ENCODE peak calls at places on chromosome 22, in ten cellular contexts. V is neural crest cell, Z is HCT116, M is K562, S is coronary artery, G is transverse colon, L is endothelial cell, K is NB4, U is cardiac fibroblast, Q is HFFc6. W is an unnamed sample.

GRCh38 chr22:32421484-32421883 is 9.4 kb upstream of the RTCB start:
- DNase-seq in G (no peak), S (no peak), K (no peak), V (no peak), L (no peak), Z (no peak), M (no peak), Q (no peak), U (no peak), W (no peak)

GRCh38 chr22:32644252-32645100 is 157.0 kb upstream of the TIMP3 start:
- DNase-seq in U (peak), Z (no peak), G (peak), K (no peak), S (no peak), Q (no peak), L (peak), M (no peak), V (no peak), W (no peak)

GRCh38 chr22:29093030-29093429 is 20.2 kb downstream of the KREMEN1 start:
- DNase-seq in V (no peak), S (no peak), Q (no peak), G (no peak), K (no peak), Z (no peak), L (no peak), M (no peak), U (no peak), W (no peak)

GRCh38 chr22:44523981-44524759 is 26.1 kb upstream of the RTL6 start:
- DNase-seq in M (no peak), Q (peak), U (peak), V (no peak), G (peak), K (no peak), L (no peak), Z (no peak), S (peak), W (no peak)

GRCh38 chr22:23243006-23243573 is 62.8 kb downstream of the BCR start:
- DNase-seq in S (no peak), V (peak), G (no peak), Z (no peak), L (no peak), Q (no peak), M (peak), U (no peak), K (no peak), W (peak)

GRCh38 chr22:24542641-24543040 is 12.3 kb downstream of the GUCD1 start:
- DNase-seq in K (no peak), Z (no peak), L (no peak), U (no peak), V (no peak), G (no peak), S (no peak), M (no peak), Q (no peak), W (no peak)

GRCh38 chr22:22941831-22942510 is 54.4 kb downstream of the IGLL5 start:
- DNase-seq in S (peak), L (no peak), Z (no peak), G (peak), M (no peak), U (no peak), K (no peak), Q (no peak), V (no peak), W (peak)

GRCh38 chr22:48635825-48636224 is 1191.8 kb downstream of the BRD1 start:
- DNase-seq in Q (no peak), G (peak), M (no peak), V (no peak), S (no peak), Z (no peak), K (peak), L (no peak), U (no peak), W (no peak)

GRCh38 chr22:44088976-44089570 is 65.0 kb downstream of the PARVB start:
- DNase-seq in L (no peak), Z (no peak), M (no peak), K (no peak), U (peak), G (peak), S (no peak), V (no peak), Q (peak), W (no peak)

GRCh38 chr22:29071261-29072045 is 1.4 kb upstream of the KREMEN1 start:
- DNase-seq in Q (no peak), G (peak), M (no peak), K (peak), U (no peak), S (no peak), L (peak), V (peak), Z (no peak), W (peak)

GRCh38 chr22:22745225-22746060 is 101.0 kb downstream of the GGTLC2 start:
- DNase-seq in Z (no peak), S (no peak), G (peak), K (peak), L (peak), M (peak), Q (peak), V (peak), U (peak), W (peak)

GRCh38 chr22:32469799-32470212 is 4.8 kb upstream of the FBXO7 start:
- DNase-seq in G (peak), L (no peak), Z (peak), U (peak), M (peak), K (peak), Q (peak), V (no peak), S (no peak), W (no peak)

GRCh38 chr22:26887916-26888315 is 230.5 kb downstream of the MIAT start:
- DNase-seq in L (no peak), S (no peak), M (no peak), K (no peak), G (no peak), U (no peak), Q (no peak), Z (no peak), V (no peak), W (no peak)

GRCh38 chr22:20951932-20952380 is 15.1 kb upstream of the AIFM3 start:
- DNase-seq in Z (no peak), G (peak), V (no peak), U (no peak), Q (no peak), M (no peak), S (no peak), L (no peak), K (no peak), W (no peak)

GRCh38 chr22:26785942-26786341 is 128.6 kb downstream of the MIAT start:
- DNase-seq in G (no peak), Z (no peak), S (no peak), L (no peak), V (no peak), Q (no peak), K (no peak), M (no peak), U (no peak), W (peak)

GRCh38 chr22:48627203-48627602 is 1200.5 kb downstream of the BRD1 start:
- DNase-seq in S (no peak), K (peak), Q (no peak), M (no peak), V (no peak), L (no peak), U (no peak), Z (no peak), G (no peak), W (no peak)

GRCh38 chr22:32206774-32207758 is 2.2 kb upstream of the RFPL2 start:
- DNase-seq in V (no peak), U (peak), G (peak), M (no peak), S (no peak), L (peak), Q (no peak), K (peak), Z (peak), W (peak)

GRCh38 chr22:32904044-32904443 is 102.5 kb downstream of the TIMP3 start:
- DNase-seq in M (peak), U (peak), K (peak), Q (peak), L (peak), G (peak), Z (peak), S (no peak), V (peak), W (no peak)

GRCh38 chr22:42562282-42562681 is 8.5 kb downstream of the SERHL2 start:
- DNase-seq in L (no peak), V (no peak), S (no peak), K (peak), U (no peak), Z (no peak), M (no peak), Q (no peak), G (no peak), W (peak)

GRCh38 chr22:43338766-43339345 is 4.3 kb downstream of the SCUBE1 start:
- DNase-seq in L (no peak), Z (no peak), Q (no peak), M (no peak), V (no peak), S (no peak), G (no peak), U (no peak), K (no peak), W (no peak)

GRCh38 chr22:44382461-44383038 is 69.8 kb upstream of the SHISAL1 start:
- DNase-seq in S (no peak), K (no peak), L (no peak), Q (no peak), G (no peak), M (no peak), Z (no peak), V (no peak), U (no peak), W (no peak)

GRCh38 chr22:32996702-32997101 is 61.5 kb downstream of the SYN3 start:
- DNase-seq in M (no peak), V (no peak), Q (peak), Z (no peak), U (peak), S (no peak), L (no peak), G (peak), K (no peak), W (no peak)

GRCh38 chr22:44045171-44045570 is 21.1 kb downstream of the PARVB start:
- DNase-seq in Z (no peak), S (no peak), L (no peak), V (no peak), K (no peak), U (no peak), M (no peak), G (no peak), Q (peak), W (no peak)

GRCh38 chr22:39439170-39439569 is 17.6 kb upstream of the MGAT3 start:
- DNase-seq in L (no peak), M (no peak), V (no peak), K (peak), U (peak), Z (no peak), Q (peak), S (no peak), G (no peak), W (no peak)

GRCh38 chr22:26585104-26585790 is 4.7 kb downstream of the TPST2 start:
- DNase-seq in L (no peak), V (no peak), Z (no peak), U (peak), K (no peak), S (peak), G (no peak), Q (peak), M (no peak), W (no peak)

GRCh38 chr22:38080847-38081635 is 2.9 kb downstream of the SLC16A8 start:
- DNase-seq in M (no peak), V (no peak), S (no peak), U (peak), K (peak), G (peak), Z (no peak), Q (no peak), L (peak), W (no peak)

GRCh38 chr22:33658775-33659174 is 261.5 kb downstream of the LARGE1 start:
- DNase-seq in G (no peak), S (no peak), L (peak), M (no peak), U (peak), Z (no peak), Q (no peak), K (peak), V (no peak), W (no peak)

GRCh38 chr22:25451480-25452114 is 112.9 kb upstream of the GRK3 start:
- DNase-seq in S (no peak), M (no peak), V (no peak), L (no peak), K (no peak), Z (no peak), Q (no peak), G (no peak), U (no peak), W (no peak)

GRCh38 chr22:41285820-41286638 is at the start of gene RANGAP1:
- DNase-seq in G (peak), Z (peak), V (peak), Q (peak), U (peak), M (peak), S (peak), K (peak), L (peak), W (peak)

GRCh38 chr22:42964994-42965699 is 49.8 kb downstream of the PACSIN2 start:
- DNase-seq in M (no peak), Z (peak), V (no peak), Q (no peak), S (no peak), U (no peak), G (no peak), L (no peak), K (no peak), W (no peak)

GRCh38 chr22:21726650-21727049 is 8.9 kb downstream of the YPEL1 start:
- DNase-seq in V (peak), Q (no peak), L (peak), U (no peak), S (no peak), K (peak), G (peak), Z (peak), M (peak), W (peak)

GRCh38 chr22:21754523-21755128 is 19.0 kb upstream of the YPEL1 start:
- DNase-seq in K (peak), M (peak), V (no peak), Z (no peak), S (no peak), L (no peak), G (no peak), U (peak), Q (no peak), W (no peak)

GRCh38 chr22:17898375-17898774 is 124.1 kb upstream of the BID start:
- DNase-seq in Q (no peak), M (no peak), K (no peak), G (no peak), V (no peak), U (no peak), Z (no peak), S (no peak), L (no peak), W (no peak)

GRCh38 chr22:17893900-17894299 is 119.6 kb upstream of the BID start:
- DNase-seq in S (no peak), K (no peak), L (no peak), U (no peak), Z (no peak), M (no peak), Q (no peak), G (peak), V (no peak), W (no peak)

GRCh38 chr22:17897411-17897810 is 123.1 kb upstream of the BID start:
- DNase-seq in U (no peak), S (no peak), V (no peak), M (no peak), K (no peak), Z (no peak), G (no peak), L (no peak), Q (no peak), W (no peak)

GRCh38 chr22:17897864-17898263 is 123.6 kb upstream of the BID start:
- DNase-seq in V (no peak), U (no peak), G (no peak), L (no peak), K (no peak), Q (no peak), S (no peak), M (no peak), Z (no peak), W (no peak)

DNA sequence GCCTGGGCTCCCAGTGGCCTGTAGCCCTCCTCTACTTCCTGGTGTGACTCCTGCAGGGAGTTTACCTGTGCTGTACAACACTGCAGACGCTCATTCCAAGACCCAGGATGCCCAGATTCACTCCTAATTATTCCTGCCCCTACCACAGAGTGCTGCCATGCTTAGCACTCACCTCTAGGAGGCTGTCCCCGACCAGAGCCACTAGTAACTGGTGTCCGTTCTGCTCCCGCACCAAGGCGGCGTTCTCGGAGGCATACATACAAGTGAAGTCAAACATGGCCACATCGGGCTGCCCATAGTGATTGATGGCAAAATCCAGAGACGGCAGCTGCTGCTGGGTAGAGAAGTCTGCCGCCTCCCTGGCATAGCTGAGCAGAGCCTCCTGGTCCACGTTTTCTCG is 122.3 kb upstream of the BID start:
- DNase-seq in G (no peak), S (no peak), K (no peak), U (peak), Z (no peak), V (no peak), Q (no peak), L (peak), M (no peak), W (no peak)
- TF ChIP-seq CTCF in G (peak), S (no peak), K (no peak), U (peak), Z (peak), V (peak), Q (peak), L (peak), M (peak), W (no peak)

GRCh38 chr22:35406443-35406842 is 6.5 kb downstream of the MCM5 start:
- DNase-seq in U (no peak), V (no peak), L (no peak), Q (no peak), G (no peak), M (no peak), K (no peak), S (no peak), Z (no peak), W (no peak)
- TF ChIP-seq CTCF in U (no peak), V (no peak), L (no peak), Q (no peak), G (no peak), M (no peak), K (no peak), S (no peak), Z (no peak), W (no peak)

DNA sequence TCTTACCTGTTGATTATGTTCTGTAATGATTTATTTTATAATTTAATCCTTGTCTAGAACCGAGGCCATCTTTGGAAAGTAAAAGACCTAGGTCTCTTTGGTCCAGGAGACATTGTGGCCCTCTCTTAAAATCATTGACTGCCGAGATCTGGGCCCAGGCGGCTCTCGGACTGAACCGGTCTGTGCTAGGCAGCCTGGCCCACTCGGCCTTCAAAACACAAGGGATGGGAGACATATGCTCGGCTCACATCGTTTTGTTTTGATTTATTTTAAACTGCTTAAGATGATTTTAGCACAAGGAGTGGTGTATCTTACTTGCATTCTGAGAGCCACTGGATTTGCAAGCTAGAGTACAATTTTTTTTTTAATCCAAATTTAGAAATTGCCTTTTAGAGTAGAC is 80.2 kb upstream of the WNT7B start:
- DNase-seq in Z (no peak), M (no peak), Q (no peak), S (peak), L (no peak), G (peak), V (no peak), K (no peak), U (no peak), W (no peak)
- TF ChIP-seq CTCF in Z (no peak), M (no peak), Q (no peak), S (no peak), L (no peak), G (no peak), V (no peak), K (no peak), U (no peak), W (no peak)

DNA sequence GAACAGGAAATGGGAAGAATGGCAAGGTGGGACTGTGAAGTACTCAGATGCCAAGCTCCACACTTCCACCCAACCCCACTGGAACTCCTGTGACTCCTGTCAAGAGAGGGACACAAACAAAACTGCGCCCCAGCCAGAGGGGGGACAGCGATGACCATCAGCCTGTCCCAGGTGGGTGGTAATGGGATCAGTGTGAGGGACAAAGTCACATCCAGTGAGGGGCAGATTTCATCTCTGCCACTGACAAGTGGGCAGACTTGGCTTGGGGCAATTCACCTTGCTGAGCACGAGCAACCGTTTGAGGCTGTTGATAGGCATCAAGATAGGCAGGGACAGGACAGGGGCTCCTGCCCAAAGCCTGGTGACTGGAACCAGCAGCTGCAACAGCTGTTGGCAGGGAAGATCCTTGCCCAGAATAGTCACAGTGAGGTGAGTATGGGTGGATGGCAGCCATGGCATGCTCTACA is 105.4 kb upstream of the PITPNB start:
- DNase-seq in V (no peak), S (no peak), K (no peak), G (no peak), U (no peak), M (no peak), Q (no peak), L (no peak), Z (no peak), W (no peak)
- TF ChIP-seq CTCF in V (no peak), S (no peak), K (no peak), G (no peak), U (no peak), M (no peak), Q (no peak), L (no peak), Z (no peak), W (no peak)

GRCh38 chr22:19723165-19723989 is at the start of gene GP1BB:
- DNase-seq in K (peak), U (peak), Z (no peak), L (peak), S (no peak), V (no peak), G (peak), M (peak), Q (no peak), W (peak)

GRCh38 chr22:19722915-19723164 is 499 bp upstream of the GP1BB start:
- DNase-seq in Q (no peak), Z (no peak), K (no peak), L (no peak), S (no peak), M (no peak), V (no peak), U (no peak), G (no peak), W (no peak)

GRCh38 chr22:19724927-19725661 is 1.8 kb downstream of the GP1BB start:
- DNase-seq in Z (no peak), U (no peak), L (no peak), Q (no peak), M (no peak), V (no peak), K (no peak), S (no peak), G (no peak), W (no peak)

GRCh38 chr22:19722175-19722914 is 994 bp upstream of the GP1BB start:
- DNase-seq in G (no peak), V (no peak), U (no peak), Q (no peak), S (no peak), K (no peak), L (no peak), M (peak), Z (no peak), W (no peak)

GRCh38 chr22:19723990-19724827 is 870 bp downstream of the GP1BB start:
- DNase-seq in G (no peak), U (peak), Q (no peak), V (peak), K (peak), M (peak), L (peak), S (no peak), Z (no peak), W (peak)
- TF ChIP-seq CTCF in G (no peak), U (no peak), Q (no peak), V (peak), K (peak), M (peak), L (peak), S (no peak), Z (peak), W (no peak)

W was measured in GM13976.